ENCODE peak calls at places on chromosomes 7 and 10, in seven cellular contexts. M is kidney tubule cell; Q is GM12865; C is stimulated activated CD4-positive, alpha-beta T cell treated with anti-CD3 and anti-CD28 coated beads, Interleukin-15, amount 100 ng/mL, for 1 hour; S is prostate gland; D is bronchial epithelial cell; V is EL. N is an unnamed sample.

GRCh38 chr7:77425151-77426051 is 9.3 kb upstream of the GSAP start:
- DNase-seq in M (no peak), Q (peak), C (no peak), S (no peak), D (peak), V (peak), N (peak)

GRCh38 chr7:120931243-120931642 is 19.3 kb upstream of the ING3 start:
- DNase-seq in M (no peak), Q (no peak), C (no peak), S (no peak), D (peak), V (no peak), N (no peak)

GRCh38 chr10:102776779-102777417 is 33.1 kb downstream of the WBP1L start:
- DNase-seq in M (peak), Q (no peak), C (no peak), S (peak), D (peak), V (peak), N (peak)

GRCh38 chr7:33054261-33054964 is 8.2 kb downstream of the NT5C3A start:
- DNase-seq in M (peak), Q (no peak), C (no peak), S (no peak), D (peak), V (peak), N (peak)

GRCh38 chr10:132102071-132102716 is 36.4 kb downstream of the JAKMIP3 start:
- DNase-seq in M (no peak), Q (no peak), C (no peak), S (no peak), D (no peak), V (no peak), N (no peak)

GRCh38 chr10:28503114-28503513 is 29.8 kb upstream of the WAC start:
- DNase-seq in M (peak), Q (no peak), C (no peak), S (peak), D (peak), V (peak), N (peak)

GRCh38 chr7:137325927-137326326 is 17.6 kb downstream of the PTN start:
- DNase-seq in M (no peak), Q (no peak), C (no peak), S (no peak), D (no peak), V (peak), N (peak)

GRCh38 chr7:98970031-98970615 is 91.8 kb downstream of the TRRAP start:
- DNase-seq in M (no peak), Q (no peak), C (no peak), S (no peak), D (no peak), V (no peak), N (no peak)

GRCh38 chr10:22244855-22245254 is 27.0 kb upstream of the EBLN1 start:
- DNase-seq in M (no peak), Q (no peak), C (no peak), S (no peak), D (no peak), V (no peak), N (no peak)

GRCh38 chr7:66964391-66964790 is 31.0 kb downstream of the SBDS start:
- DNase-seq in M (no peak), Q (no peak), C (no peak), S (no peak), D (no peak), V (peak), N (no peak)

GRCh38 chr10:13717936-13718772 is 131.4 kb downstream of the PRPF18 start:
- DNase-seq in M (peak), Q (peak), C (no peak), S (peak), D (peak), V (peak), N (peak)

GRCh38 chr10:27104919-27105318 is 4.6 kb upstream of the ANKRD26 start:
- DNase-seq in M (no peak), Q (no peak), C (no peak), S (no peak), D (no peak), V (no peak), N (no peak)

GRCh38 chr10:123043409-123043925 is 34.7 kb downstream of the ACADSB start:
- DNase-seq in M (peak), Q (peak), C (no peak), S (peak), D (peak), V (peak), N (peak)

GRCh38 chr7:25759281-25759680 is 392.7 kb upstream of the NFE2L3 start:
- DNase-seq in M (no peak), Q (no peak), C (no peak), S (no peak), D (no peak), V (no peak), N (no peak)

GRCh38 chr7:143256325-143256724 is 6.9 kb upstream of the GSTK1 start:
- DNase-seq in M (no peak), Q (no peak), C (no peak), S (no peak), D (no peak), V (no peak), N (no peak)

GRCh38 chr7:92797693-92798092 is 38.7 kb downstream of the CDK6 start:
- DNase-seq in M (peak), Q (peak), C (no peak), S (no peak), D (peak), V (peak), N (peak)

GRCh38 chr7:22278660-22279059 is 78.3 kb downstream of the RAPGEF5 start:
- DNase-seq in M (no peak), Q (no peak), C (no peak), S (no peak), D (peak), V (no peak), N (no peak)